ENCODE peak calls at places on chromosomes 5 and 9, in five cellular contexts. One of them, this sample, is unnamed.

GRCh38 chr9:37920471-37921167 is 16.7 kb upstream of the SLC25A51 start:
- DNase-seq in uterus: no peak
- DNase-seq in transverse colon: no peak
- DNase-seq in Karpas-422: peak; percentile 60
- DNase-seq in mesenchymal stem cell: no peak
- DNase-seq in this sample: no peak

GRCh38 chr9:37801959-37802711 is 1.5 kb downstream of the DCAF10 start:
- DNase-seq in uterus: no peak
- DNase-seq in transverse colon: no peak
- DNase-seq in mesenchymal stem cell: no peak
- DNase-seq in Karpas-422: peak; percentile 55
- DNase-seq in this sample: no peak

GRCh38 chr5:82332064-82332855 is 54.1 kb upstream of the RPS23 start:
- DNase-seq in mesenchymal stem cell: peak; percentile 42
- DNase-seq in transverse colon: no peak
- DNase-seq in Karpas-422: no peak
- DNase-seq in uterus: no peak
- DNase-seq in this sample: no peak

GRCh38 chr9:3391414-3391813 is 134.4 kb downstream of the RFX3 start:
- DNase-seq in uterus: no peak
- DNase-seq in Karpas-422: no peak
- DNase-seq in transverse colon: no peak
- DNase-seq in mesenchymal stem cell: no peak
- DNase-seq in this sample: no peak

GRCh38 chr9:134940236-134941208 is 22.8 kb upstream of the FCN1 start:
- DNase-seq in uterus: no peak
- DNase-seq in Karpas-422: no peak
- DNase-seq in mesenchymal stem cell: no peak
- DNase-seq in transverse colon: no peak
- DNase-seq in this sample: no peak

GRCh38 chr9:124778575-124779367 is 1.8 kb downstream of the OLFML2A start:
- DNase-seq in mesenchymal stem cell: no peak
- DNase-seq in uterus: peak; percentile 11
- DNase-seq in Karpas-422: peak; percentile 15
- DNase-seq in transverse colon: no peak
- DNase-seq in this sample: no peak

GRCh38 chr5:98483301-98483700 is 290.2 kb upstream of the RGMB start:
- DNase-seq in uterus: no peak
- DNase-seq in mesenchymal stem cell: peak; percentile 6
- DNase-seq in transverse colon: no peak
- DNase-seq in Karpas-422: no peak
- DNase-seq in this sample: no peak

GRCh38 chr9:8143677-8144076 is 344.1 kb upstream of the DMAC1 start:
- DNase-seq in transverse colon: no peak
- DNase-seq in Karpas-422: no peak
- DNase-seq in mesenchymal stem cell: no peak
- DNase-seq in uterus: no peak
- DNase-seq in this sample: no peak

GRCh38 chr5:110612778-110613396 is 113.6 kb downstream of the TMEM232 start:
- DNase-seq in uterus: no peak
- DNase-seq in mesenchymal stem cell: no peak
- DNase-seq in transverse colon: no peak
- DNase-seq in Karpas-422: peak; percentile 10
- DNase-seq in this sample: no peak

GRCh38 chr9:96160168-96160567 is 141.8 kb downstream of the HSD17B3 start:
- DNase-seq in uterus: no peak
- DNase-seq in transverse colon: no peak
- DNase-seq in Karpas-422: no peak
- DNase-seq in mesenchymal stem cell: no peak
- DNase-seq in this sample: no peak

GRCh38 chr9:79080536-79080935 is 491.2 kb upstream of the TLE4 start:
- DNase-seq in transverse colon: no peak
- DNase-seq in mesenchymal stem cell: no peak
- DNase-seq in Karpas-422: no peak
- DNase-seq in uterus: no peak
- DNase-seq in this sample: no peak

GRCh38 chr5:107604990-107605389 is 65.7 kb downstream of the EFNA5 start:
- DNase-seq in mesenchymal stem cell: peak; percentile 41
- DNase-seq in Karpas-422: no peak
- DNase-seq in transverse colon: no peak
- DNase-seq in uterus: no peak
- DNase-seq in this sample: peak; percentile 72

GRCh38 chr5:81687292-81687691 is 63.6 kb downstream of the SSBP2 start:
- DNase-seq in transverse colon: no peak
- DNase-seq in Karpas-422: no peak
- DNase-seq in uterus: no peak
- DNase-seq in mesenchymal stem cell: no peak
- DNase-seq in this sample: no peak

GRCh38 chr9:127539259-127539981 is 72.7 kb upstream of the STXBP1 start:
- DNase-seq in transverse colon: no peak
- DNase-seq in Karpas-422: no peak
- DNase-seq in mesenchymal stem cell: peak; percentile 66
- DNase-seq in uterus: no peak
- DNase-seq in this sample: no peak

GRCh38 chr5:37661227-37661920 is 178.5 kb downstream of the GDNF start:
- DNase-seq in mesenchymal stem cell: no peak
- DNase-seq in transverse colon: no peak
- DNase-seq in Karpas-422: no peak
- DNase-seq in uterus: no peak
- DNase-seq in this sample: no peak

GRCh38 chr5:37662362-37662761 is 177.5 kb downstream of the GDNF start:
- DNase-seq in uterus: no peak
- DNase-seq in Karpas-422: no peak
- DNase-seq in mesenchymal stem cell: no peak
- DNase-seq in transverse colon: no peak
- DNase-seq in this sample: no peak

GRCh38 chr5:37664551-37664950 is 175.3 kb downstream of the GDNF start:
- DNase-seq in mesenchymal stem cell: no peak
- DNase-seq in transverse colon: no peak
- DNase-seq in uterus: no peak
- DNase-seq in Karpas-422: no peak
- DNase-seq in this sample: no peak

GRCh38 chr5:37663538-37663937 is 176.3 kb downstream of the GDNF start:
- DNase-seq in uterus: no peak
- DNase-seq in transverse colon: no peak
- DNase-seq in Karpas-422: no peak
- DNase-seq in mesenchymal stem cell: no peak
- DNase-seq in this sample: no peak

DNA sequence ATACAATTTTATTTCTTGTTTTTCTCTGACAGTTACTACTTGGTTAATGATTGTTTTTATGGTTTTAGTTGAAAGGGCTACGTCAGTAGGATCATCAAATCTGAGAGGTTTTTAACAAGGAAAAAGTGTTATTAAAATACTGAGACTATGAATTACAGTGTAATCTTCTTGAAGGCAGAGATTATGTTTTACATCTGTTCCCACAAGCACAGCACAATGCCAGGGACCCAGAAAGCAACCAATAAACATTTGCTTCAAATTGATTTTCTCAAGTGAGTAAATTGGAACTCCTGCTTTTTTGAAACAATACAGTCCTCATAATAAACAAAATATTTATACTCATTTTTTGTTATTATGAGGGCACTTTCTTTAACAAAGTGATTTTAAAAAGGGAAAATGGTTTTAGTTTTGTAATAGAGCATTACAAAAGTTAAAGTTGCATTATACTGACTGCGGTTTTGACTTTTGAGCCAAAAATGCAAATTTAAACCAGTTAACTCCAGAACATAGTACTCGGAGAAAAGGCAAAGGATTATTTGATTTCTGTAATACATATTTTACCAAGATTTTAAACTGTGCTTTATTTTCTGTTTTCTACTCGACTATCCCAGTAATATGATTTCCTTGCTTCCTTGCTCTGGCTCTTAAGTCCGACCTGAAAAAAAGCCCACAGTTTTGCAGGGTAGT is 176.9 kb downstream of the GDNF start:
- DNase-seq in mesenchymal stem cell: no peak
- DNase-seq in uterus: no peak
- DNase-seq in transverse colon: no peak
- DNase-seq in Karpas-422: no peak
- DNase-seq in this sample: no peak
- H3K4me1 ChIP-seq in mesenchymal stem cell: peaks cover 4% of the 10 kb centered on the region
- H3K4me1 ChIP-seq in uterus: no peaks in the 10 kb centered on the region
- H3K4me1 ChIP-seq in transverse colon: peaks cover 43% of the 10 kb centered on the region
- H3K4me1 ChIP-seq in Karpas-422: peaks cover 4% of the 10 kb centered on the region
- H3K4me1 ChIP-seq in this sample: peaks cover 29% of the 10 kb centered on the region

GRCh38 chr5:152397581-152397980 is 7.5 kb downstream of the NMUR2 start:
- DNase-seq in uterus: no peak
- DNase-seq in Karpas-422: no peak
- DNase-seq in transverse colon: no peak
- DNase-seq in mesenchymal stem cell: no peak
- DNase-seq in this sample: no peak
- H3K27me3 ChIP-seq in uterus: no peaks in the 10 kb centered on the region
- H3K27me3 ChIP-seq in Karpas-422: no peaks in the 10 kb centered on the region
- H3K27me3 ChIP-seq in transverse colon: no peaks in the 10 kb centered on the region
- H3K27me3 ChIP-seq in mesenchymal stem cell: no peaks in the 10 kb centered on the region
- H3K27me3 ChIP-seq in this sample: no peaks in the 10 kb centered on the region

GRCh38 chr9:32741706-32742105 is 41.6 kb upstream of the TMEM215 start:
- DNase-seq in transverse colon: no peak
- DNase-seq in Karpas-422: no peak
- DNase-seq in mesenchymal stem cell: no peak
- DNase-seq in uterus: no peak
- DNase-seq in this sample: no peak

GRCh38 chr9:32738501-32739172 is 44.7 kb upstream of the TMEM215 start:
- DNase-seq in transverse colon: no peak
- DNase-seq in Karpas-422: no peak
- DNase-seq in uterus: no peak
- DNase-seq in mesenchymal stem cell: no peak
- DNase-seq in this sample: no peak

GRCh38 chr9:32737378-32737777 is 46.0 kb upstream of the TMEM215 start:
- DNase-seq in Karpas-422: no peak
- DNase-seq in uterus: no peak
- DNase-seq in transverse colon: no peak
- DNase-seq in mesenchymal stem cell: no peak
- DNase-seq in this sample: no peak

DNA sequence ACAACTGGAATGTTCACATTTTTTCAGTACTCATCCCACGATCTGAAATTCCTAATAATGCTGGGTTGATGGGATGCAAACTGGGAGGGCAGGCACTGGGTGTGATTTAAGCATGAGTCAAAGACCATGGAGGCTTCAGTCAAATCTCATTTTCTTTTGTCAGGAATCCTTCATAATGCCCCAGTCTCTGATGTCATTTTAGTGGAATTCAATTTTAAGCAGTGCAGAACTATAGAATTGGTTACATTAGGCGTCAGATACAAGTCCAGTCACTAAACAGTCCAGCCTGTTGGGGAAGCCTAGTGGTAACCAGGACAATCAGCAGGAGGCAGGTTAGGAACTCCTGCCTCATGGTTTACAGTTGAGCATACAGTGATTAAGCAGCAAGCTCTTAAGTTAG is 41.0 kb upstream of the TMEM215 start:
- DNase-seq in uterus: no peak
- DNase-seq in mesenchymal stem cell: no peak
- DNase-seq in transverse colon: no peak
- DNase-seq in Karpas-422: no peak
- DNase-seq in this sample: no peak
- H3K4me3 ChIP-seq in uterus: no peak overlapping the region
- H3K4me3 ChIP-seq in mesenchymal stem cell: no peak overlapping the region
- H3K4me3 ChIP-seq in transverse colon: no peak overlapping the region
- H3K4me3 ChIP-seq in Karpas-422: no peak overlapping the region
- H3K4me3 ChIP-seq in this sample: no peak overlapping the region

DNA sequence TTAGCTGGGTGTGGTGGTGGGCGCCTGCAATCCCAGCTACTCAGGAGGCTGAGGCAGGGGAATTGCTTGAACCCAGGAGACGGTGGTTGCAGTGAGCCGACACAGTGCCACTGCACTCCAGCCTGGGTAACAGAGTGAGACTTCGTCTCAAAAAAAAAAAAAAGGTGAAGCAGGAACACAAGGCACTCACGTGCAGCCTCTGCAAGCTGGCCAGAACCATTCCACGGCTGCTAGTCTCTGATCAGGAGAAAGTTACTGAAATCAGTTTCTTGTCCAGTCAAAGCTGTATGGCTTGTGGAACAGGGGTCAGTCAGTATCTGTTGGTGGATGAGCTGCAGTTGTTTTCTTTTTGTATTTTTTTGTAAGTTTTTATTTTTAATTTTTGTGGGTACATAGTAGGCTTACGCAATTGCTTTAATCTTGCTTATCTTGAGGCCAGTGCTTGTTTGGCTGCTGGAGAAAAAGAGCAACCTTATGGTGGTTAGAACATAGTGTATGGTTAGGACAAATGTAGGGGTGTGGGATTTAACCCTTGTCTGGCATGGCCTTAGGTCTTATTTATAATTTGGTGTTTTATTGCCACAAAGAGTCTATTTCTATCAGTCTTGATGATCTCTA is 32.8 kb upstream of the GTF2H2C start:
- DNase-seq in mesenchymal stem cell: no peak
- DNase-seq in Karpas-422: no peak
- DNase-seq in uterus: no peak
- DNase-seq in transverse colon: no peak
- DNase-seq in this sample: no peak
- H3K4me1 ChIP-seq in mesenchymal stem cell: no peaks in the 10 kb centered on the region
- H3K4me1 ChIP-seq in Karpas-422: no peaks in the 10 kb centered on the region
- H3K4me1 ChIP-seq in uterus: no peaks in the 10 kb centered on the region
- H3K4me1 ChIP-seq in transverse colon: peaks cover 37% of the 10 kb centered on the region
- H3K4me1 ChIP-seq in this sample: no peaks in the 10 kb centered on the region

DNA sequence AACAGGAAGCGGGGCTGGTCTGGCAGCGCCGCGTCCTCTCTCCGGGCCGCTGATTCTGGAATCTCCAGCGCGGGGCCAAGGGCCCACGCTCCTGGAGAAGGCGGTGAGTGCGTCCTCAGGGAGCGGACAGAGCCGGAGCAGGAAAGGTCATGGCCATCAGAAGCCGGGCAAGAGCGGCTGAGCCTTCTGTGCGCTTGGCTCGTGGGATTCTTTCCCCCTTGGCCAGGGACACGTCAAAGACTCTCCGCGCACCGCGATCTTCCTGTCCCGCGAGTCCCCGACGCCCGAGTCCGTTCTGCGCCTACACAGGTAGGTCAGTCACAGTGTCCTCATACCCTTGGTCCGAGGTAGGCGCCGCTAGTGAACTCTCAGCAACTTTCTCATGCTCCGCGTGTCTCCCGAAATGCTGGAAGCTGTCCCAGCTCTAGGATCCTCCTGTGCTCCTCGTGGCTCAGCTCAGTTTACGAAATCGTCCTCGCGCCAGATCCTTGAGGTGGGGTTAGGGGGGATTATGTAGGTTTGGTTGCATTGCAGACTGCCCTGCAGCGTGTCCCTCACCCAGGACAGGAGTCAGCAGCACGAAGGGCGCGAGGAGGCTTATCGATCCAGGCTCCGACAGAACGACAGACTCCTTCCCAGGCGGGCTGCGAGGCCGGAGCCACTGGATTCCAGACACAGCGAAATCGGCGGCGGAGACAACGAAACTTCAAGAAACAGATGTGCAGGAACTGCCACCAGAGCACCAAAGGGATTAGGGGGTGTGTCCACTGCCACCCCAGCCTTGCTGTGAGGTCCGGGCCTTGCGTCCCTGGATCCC is 8.7 kb downstream of the LHX6 start:
- DNase-seq in mesenchymal stem cell: no peak
- DNase-seq in Karpas-422: no peak
- DNase-seq in transverse colon: no peak
- DNase-seq in uterus: no peak
- DNase-seq in this sample: no peak
- H3K27me3 ChIP-seq in mesenchymal stem cell: peaks cover 100% of the 10 kb centered on the region
- H3K27me3 ChIP-seq in Karpas-422: no peaks in the 10 kb centered on the region
- H3K27me3 ChIP-seq in transverse colon: peaks cover 100% of the 10 kb centered on the region
- H3K27me3 ChIP-seq in uterus: peaks cover 3% of the 10 kb centered on the region
- H3K27me3 ChIP-seq in this sample: no peaks in the 10 kb centered on the region

This sample was measured in SJCRH30.